ENCODE peak calls at places on chromosomes 16 and 17, in four cellular contexts. S is B cell, M is GM13977, U is AG10803. Y is an unnamed sample.

GRCh38 chr17:16106161-16106891 is 106.7 kb downstream of the TTC19 start:
- DNase-seq in S (no peak), M (no peak), U (peak; percentile 55), Y (no peak)

GRCh38 chr16:59046335-59046734 is 312.2 kb upstream of the GOT2 start:
- DNase-seq in S (no peak), M (no peak), U (peak; percentile 88), Y (no peak)

GRCh38 chr17:9829343-9829742 is 3.6 kb downstream of the GLP2R start:
- DNase-seq in S (no peak), M (no peak), U (no peak), Y (no peak)

GRCh38 chr16:23132921-23133532 is 16.2 kb downstream of the USP31 start:
- DNase-seq in S (no peak), M (no peak), U (peak; percentile 52), Y (no peak)

GRCh38 chr16:67190448-67191399 is 788 bp upstream of the EXOC3L1 start:
- DNase-seq in S (no peak), M (no peak), U (no peak), Y (no peak)

GRCh38 chr16:84989791-84990620 is 21.3 kb downstream of the ZDHHC7 start:
- DNase-seq in S (no peak), M (no peak), U (no peak), Y (no peak)

GRCh38 chr17:19938736-19939135 is 38.9 kb downstream of the AKAP10 start:
- DNase-seq in S (no peak), M (no peak), U (no peak), Y (no peak)

GRCh38 chr17:76893623-76894358 is 25.6 kb downstream of the MGAT5B start:
- DNase-seq in S (no peak), M (no peak), U (no peak), Y (no peak)

GRCh38 chr16:1167276-1168107 is 14.6 kb downstream of the CACNA1H start:
- DNase-seq in S (no peak), M (no peak), U (no peak), Y (no peak)

GRCh38 chr16:71357681-71358080 is 842 bp upstream of the CALB2 start:
- DNase-seq in S (no peak), M (no peak), U (no peak), Y (no peak)

GRCh38 chr16:17617021-17617420 is 146.3 kb upstream of the XYLT1 start:
- DNase-seq in S (no peak), M (no peak), U (no peak), Y (no peak)

GRCh38 chr17:49193513-49194296 is 16.7 kb downstream of the GNGT2 start:
- DNase-seq in S (peak; percentile 40), M (peak; percentile 58), U (peak; percentile 50), Y (no peak)

GRCh38 chr16:57528499-57529323 is 7.7 kb downstream of the CCDC102A start:
- DNase-seq in S (peak; percentile 43), M (no peak), U (no peak), Y (no peak)

GRCh38 chr17:71276071-71276470 is 844.7 kb upstream of the SOX9 start:
- DNase-seq in S (no peak), M (no peak), U (no peak), Y (no peak)

GRCh38 chr17:38608648-38609047 is 2.9 kb upstream of the SRCIN1 start:
- DNase-seq in S (no peak), M (no peak), U (no peak), Y (no peak)

GRCh38 chr17:56262854-56263253 is 109.6 kb downstream of the ANKFN1 start:
- DNase-seq in S (no peak), M (no peak), U (no peak), Y (no peak)

GRCh38 chr16:85675528-85675927 is 13.2 kb downstream of the GINS2 start:
- DNase-seq in S (no peak), M (peak; percentile 37), U (peak; percentile 31), Y (no peak)

GRCh38 chr16:24957887-24958286 is 57.3 kb downstream of the ARHGAP17 start:
- DNase-seq in S (no peak), M (no peak), U (no peak), Y (no peak)

GRCh38 chr17:1006054-1006453 is 9.1 kb downstream of the TIMM22 start:
- DNase-seq in S (no peak), M (no peak), U (no peak), Y (no peak)

GRCh38 chr17:53628011-53628410 is 194.7 kb upstream of the KIF2B start:
- DNase-seq in S (no peak), M (no peak), U (peak; percentile 34), Y (no peak)

GRCh38 chr16:87733190-87733589 is 32.6 kb downstream of the KLHDC4 start:
- DNase-seq in S (no peak), M (no peak), U (no peak), Y (no peak)

GRCh38 chr17:68539536-68540469 is 27.6 kb downstream of the PRKAR1A start:
- DNase-seq in S (no peak), M (no peak), U (peak; percentile 44), Y (no peak)

GRCh38 chr16:23858496-23859062 is 22.8 kb downstream of the PRKCB start:
- DNase-seq in S (no peak), M (no peak), U (peak; percentile 6), Y (no peak)

GRCh38 chr17:78368854-78369495 is 9.1 kb upstream of the SOCS3 start:
- DNase-seq in S (no peak), M (no peak), U (no peak), Y (no peak)

GRCh38 chr17:74206332-74206818 is 2.9 kb downstream of the RPL38 start:
- DNase-seq in S (no peak), M (no peak), U (no peak), Y (no peak)

GRCh38 chr17:44607836-44608690 is 48.2 kb upstream of the MEIOC start:
- DNase-seq in S (no peak), M (no peak), U (peak; percentile 81), Y (no peak)

GRCh38 chr16:5738586-5738985 is 641.0 kb upstream of the EEF2KMT start:
- DNase-seq in S (no peak), M (no peak), U (no peak), Y (no peak)

GRCh38 chr17:7019839-7020519 is 2.9 kb upstream of the BCL6B start:
- DNase-seq in S (no peak), M (no peak), U (peak; percentile 61), Y (no peak)

GRCh38 chr16:12293017-12293618 is 316.6 kb downstream of the SNX29 start:
- DNase-seq in S (no peak), M (no peak), U (no peak), Y (no peak)

GRCh38 chr17:18990331-18990730 is 14.2 kb downstream of the FAM83G start:
- DNase-seq in S (no peak), M (no peak), U (no peak), Y (no peak)

GRCh38 chr16:66899945-66900688 is 18.6 kb downstream of the CDH16 start:
- DNase-seq in S (peak; percentile 20), M (no peak), U (peak; percentile 51), Y (no peak)

GRCh38 chr17:29412780-29413565 is 22.8 kb downstream of the TAOK1 start:
- DNase-seq in S (no peak), M (no peak), U (peak; percentile 95), Y (no peak)

GRCh38 chr17:82608816-82609215 is 39.4 kb downstream of the WDR45B start:
- DNase-seq in S (no peak), M (no peak), U (no peak), Y (no peak)

GRCh38 chr16:49653577-49653976 is 202.3 kb downstream of the ZNF423 start:
- DNase-seq in S (no peak), M (no peak), U (no peak), Y (no peak)

GRCh38 chr16:35485915-35486314 is 2026.5 kb downstream of the TP53TG3F start:
- DNase-seq in S (no peak), M (no peak), U (no peak), Y (no peak)

GRCh38 chr16:88515925-88516324 is 54.3 kb upstream of the ZC3H18 start:
- DNase-seq in S (no peak), M (no peak), U (no peak), Y (no peak)

GRCh38 chr16:51343411-51343810 is 192.3 kb upstream of the SALL1 start:
- DNase-seq in S (no peak), M (no peak), U (no peak), Y (no peak)

DNA sequence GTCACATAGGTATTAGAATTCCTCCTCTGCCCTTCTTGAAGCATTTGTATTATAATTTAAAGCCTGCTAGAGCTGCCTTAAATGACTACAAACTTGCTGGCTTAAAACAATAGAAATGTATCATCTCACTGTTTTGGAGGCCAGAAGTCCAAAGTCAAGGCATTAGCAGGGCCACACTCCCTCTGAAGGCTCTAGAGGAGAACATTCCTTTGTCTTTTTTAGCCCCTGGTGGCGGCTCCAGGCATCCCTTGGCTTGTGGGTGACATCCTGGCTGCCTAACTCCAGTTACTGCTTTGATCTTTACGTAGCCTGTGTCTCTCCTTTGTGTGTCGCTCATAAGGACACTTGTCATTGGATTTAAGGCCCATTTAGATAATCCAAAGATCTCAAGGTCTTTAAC is 186.6 kb upstream of the SALL1 start:
- DNase-seq in S (no peak), M (no peak), U (no peak), Y (no peak)
- TF ChIP-seq CTCF in S (no peak), M (no peak), U (peak; percentile 31), Y (no peak)

GRCh38 chr17:41775394-41776226 is 10.9 kb downstream of the JUP start:
- DNase-seq in S (no peak), M (no peak), U (no peak), Y (no peak)

GRCh38 chr17:41777579-41778188 is 8.8 kb downstream of the JUP start:
- DNase-seq in S (no peak), M (no peak), U (peak; percentile 79), Y (no peak)

GRCh38 chr17:41779954-41780353 is 6.6 kb downstream of the JUP start:
- DNase-seq in S (no peak), M (no peak), U (no peak), Y (no peak)

GRCh38 chr17:41773731-41774193 is 12.7 kb downstream of the JUP start:
- DNase-seq in S (no peak), M (no peak), U (no peak), Y (no peak)

GRCh38 chr17:41777157-41777578 is 9.3 kb downstream of the JUP start:
- DNase-seq in S (no peak), M (no peak), U (peak; percentile 20), Y (no peak)
- TF ChIP-seq CTCF in S (no peak), M (no peak), U (no peak), Y (no peak)

DNA sequence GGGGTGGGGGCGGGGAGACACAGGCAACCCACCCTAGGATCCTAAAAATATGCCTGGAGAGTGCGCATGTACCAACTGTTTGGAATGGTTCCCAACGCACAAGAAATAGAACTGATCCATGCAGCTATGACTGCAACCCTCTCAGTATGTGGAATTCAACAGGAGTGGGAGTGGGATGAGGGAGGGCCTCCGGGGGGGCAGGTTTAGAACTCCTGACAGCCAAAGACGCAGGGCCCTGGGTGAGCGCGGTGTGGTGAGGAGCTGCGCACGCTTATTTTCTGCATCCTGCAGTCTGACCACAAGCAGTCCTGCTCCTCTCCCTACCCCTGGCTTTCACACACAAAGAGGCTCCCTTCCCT is 1.2 kb upstream of the P2RX5 start:
- DNase-seq in S (no peak), M (no peak), U (no peak), Y (no peak)
- TF ChIP-seq CTCF in S (no peak), M (no peak), U (no peak), Y (no peak)

GRCh38 chr16:13919330-13919682 is 648 bp upstream of the ERCC4 start:
- DNase-seq in S (peak; percentile 28), M (peak; percentile 44), U (peak; percentile 35), Y (peak; percentile 23)
- TF ChIP-seq CTCF in S (no peak), M (peak; percentile 63), U (peak; percentile 57), Y (peak; percentile 92)

Y was measured in activated CD8-positive, alpha-beta T cell treated with anti-CD3 and anti-CD28 coated beads for 36 hours.